ENCODE peak calls at places on chromosomes 6 and 20, in six cellular contexts. One of them, this sample, is unnamed.

GRCh38 chr6:170152989-170153388 is 137.9 kb downstream of the DLL1 start:
- DNase-seq in psoas muscle: no peak
- DNase-seq in sigmoid colon: no peak
- DNase-seq in OCI-LY7: no peak
- DNase-seq in mesenchymal stem cell: no peak
- DNase-seq in neural progenitor cell: peak
- DNase-seq in this sample: no peak

GRCh38 chr6:11460837-11461661 is 76.5 kb upstream of the TMEM170B start:
- DNase-seq in psoas muscle: no peak
- DNase-seq in sigmoid colon: no peak
- DNase-seq in OCI-LY7: peak
- DNase-seq in mesenchymal stem cell: no peak
- DNase-seq in neural progenitor cell: no peak
- DNase-seq in this sample: no peak

GRCh38 chr6:155534678-155535077 is 79.0 kb upstream of the NOX3 start:
- DNase-seq in psoas muscle: no peak
- DNase-seq in sigmoid colon: no peak
- DNase-seq in OCI-LY7: no peak
- DNase-seq in mesenchymal stem cell: no peak
- DNase-seq in neural progenitor cell: no peak
- DNase-seq in this sample: no peak

GRCh38 chr20:20233041-20233514 is 134.8 kb upstream of the INSM1 start:
- DNase-seq in psoas muscle: no peak
- DNase-seq in sigmoid colon: no peak
- DNase-seq in OCI-LY7: no peak
- DNase-seq in mesenchymal stem cell: no peak
- DNase-seq in neural progenitor cell: no peak
- DNase-seq in this sample: no peak

GRCh38 chr6:31143148-31143547 is 4.3 kb upstream of the PSORS1C2 start:
- DNase-seq in psoas muscle: peak
- DNase-seq in sigmoid colon: peak
- DNase-seq in OCI-LY7: no peak
- DNase-seq in mesenchymal stem cell: peak
- DNase-seq in neural progenitor cell: peak
- DNase-seq in this sample: peak

GRCh38 chr20:17757496-17757895 is 57.7 kb downstream of the BANF2 start:
- DNase-seq in psoas muscle: no peak
- DNase-seq in sigmoid colon: no peak
- DNase-seq in OCI-LY7: no peak
- DNase-seq in mesenchymal stem cell: no peak
- DNase-seq in neural progenitor cell: no peak
- DNase-seq in this sample: no peak

GRCh38 chr6:37765182-37765780 is 54.2 kb upstream of the ZFAND3 start:
- DNase-seq in psoas muscle: no peak
- DNase-seq in sigmoid colon: no peak
- DNase-seq in OCI-LY7: no peak
- DNase-seq in mesenchymal stem cell: no peak
- DNase-seq in neural progenitor cell: no peak
- DNase-seq in this sample: no peak

GRCh38 chr6:156650896-156651295 is 126.3 kb upstream of the ARID1B start:
- DNase-seq in psoas muscle: no peak
- DNase-seq in sigmoid colon: no peak
- DNase-seq in OCI-LY7: no peak
- DNase-seq in mesenchymal stem cell: no peak
- DNase-seq in neural progenitor cell: no peak
- DNase-seq in this sample: no peak

GRCh38 chr20:45138451-45139300 is 14.4 kb upstream of the WFDC12 start:
- DNase-seq in psoas muscle: peak
- DNase-seq in sigmoid colon: no peak
- DNase-seq in OCI-LY7: peak
- DNase-seq in mesenchymal stem cell: no peak
- DNase-seq in neural progenitor cell: peak
- DNase-seq in this sample: no peak

GRCh38 chr6:44061375-44062104 is 65.7 kb downstream of the MRPL14 start:
- DNase-seq in psoas muscle: no peak
- DNase-seq in sigmoid colon: no peak
- DNase-seq in OCI-LY7: no peak
- DNase-seq in mesenchymal stem cell: peak
- DNase-seq in neural progenitor cell: no peak
- DNase-seq in this sample: no peak

GRCh38 chr6:82365011-82365751 is 1.6 kb downstream of the TPBG start:
- DNase-seq in psoas muscle: peak
- DNase-seq in sigmoid colon: no peak
- DNase-seq in OCI-LY7: no peak
- DNase-seq in mesenchymal stem cell: peak
- DNase-seq in neural progenitor cell: peak
- DNase-seq in this sample: no peak

GRCh38 chr20:10217517-10218410 is 866 bp upstream of the SNAP25 start:
- DNase-seq in psoas muscle: no peak
- DNase-seq in sigmoid colon: peak
- DNase-seq in OCI-LY7: no peak
- DNase-seq in mesenchymal stem cell: peak
- DNase-seq in neural progenitor cell: peak
- DNase-seq in this sample: peak

GRCh38 chr20:47677314-47678129 is 107.8 kb downstream of the SULF2 start:
- DNase-seq in psoas muscle: no peak
- DNase-seq in sigmoid colon: no peak
- DNase-seq in OCI-LY7: peak
- DNase-seq in mesenchymal stem cell: peak
- DNase-seq in neural progenitor cell: peak
- DNase-seq in this sample: no peak

DNA sequence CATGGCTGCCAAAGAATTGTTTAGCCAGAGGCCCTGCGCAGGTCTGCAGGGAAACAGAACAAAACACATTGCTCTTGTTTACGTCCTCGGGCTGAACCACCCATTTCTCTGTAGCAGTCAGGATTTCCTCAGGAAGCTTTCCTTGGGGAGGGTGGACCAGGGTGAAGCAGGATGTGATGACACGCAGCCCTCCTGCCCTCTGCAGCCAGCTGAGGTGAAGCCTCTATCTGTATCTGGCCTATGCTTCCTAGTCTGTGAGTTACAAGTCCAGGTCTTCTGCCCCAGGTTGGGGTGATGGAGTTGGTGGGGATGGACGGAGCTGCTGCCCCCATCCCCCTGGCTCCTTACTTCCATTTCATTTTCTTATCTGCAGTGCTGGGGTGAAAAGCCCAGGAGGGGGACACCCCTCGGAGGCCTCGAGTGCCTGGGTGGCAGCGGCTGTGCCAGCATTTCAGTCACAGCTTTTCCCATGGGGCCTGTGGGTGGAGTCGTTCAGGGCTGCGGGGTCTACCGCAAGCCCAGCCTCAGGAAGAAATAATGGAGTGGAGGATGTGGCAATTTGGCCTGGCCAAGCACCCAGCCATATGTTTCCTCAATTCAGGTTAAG is 24.9 kb downstream of the SASH1 start:
- DNase-seq in psoas muscle: peak
- DNase-seq in sigmoid colon: peak
- DNase-seq in OCI-LY7: no peak
- DNase-seq in mesenchymal stem cell: peak
- DNase-seq in neural progenitor cell: peak
- DNase-seq in this sample: no peak
- H3K27ac ChIP-seq in psoas muscle: peak
- H3K27ac ChIP-seq in sigmoid colon: peak
- H3K27ac ChIP-seq in OCI-LY7: no peak
- H3K27ac ChIP-seq in mesenchymal stem cell: no peak
- H3K27ac ChIP-seq in neural progenitor cell: no peak
- H3K27ac ChIP-seq in this sample: peak

GRCh38 chr20:57688864-57689263 is 21.0 kb downstream of the PMEPA1 start:
- DNase-seq in psoas muscle: peak
- DNase-seq in sigmoid colon: no peak
- DNase-seq in OCI-LY7: no peak
- DNase-seq in mesenchymal stem cell: no peak
- DNase-seq in neural progenitor cell: no peak
- DNase-seq in this sample: no peak
- H3K4me3 ChIP-seq in psoas muscle: peak
- H3K4me3 ChIP-seq in sigmoid colon: no peak
- H3K4me3 ChIP-seq in OCI-LY7: no peak
- H3K4me3 ChIP-seq in mesenchymal stem cell: peak
- H3K4me3 ChIP-seq in neural progenitor cell: no peak
- H3K4me3 ChIP-seq in this sample: peak

GRCh38 chr20:32027653-32028052 is 17.4 kb downstream of the CCM2L start:
- DNase-seq in psoas muscle: no peak
- DNase-seq in sigmoid colon: no peak
- DNase-seq in OCI-LY7: no peak
- DNase-seq in mesenchymal stem cell: no peak
- DNase-seq in neural progenitor cell: no peak
- DNase-seq in this sample: no peak

GRCh38 chr20:32034581-32035397 is 17.3 kb upstream of the HCK start:
- DNase-seq in psoas muscle: no peak
- DNase-seq in sigmoid colon: no peak
- DNase-seq in OCI-LY7: peak
- DNase-seq in mesenchymal stem cell: peak
- DNase-seq in neural progenitor cell: peak
- DNase-seq in this sample: no peak

GRCh38 chr20:32029561-32029960 is 19.3 kb downstream of the CCM2L start:
- DNase-seq in psoas muscle: no peak
- DNase-seq in sigmoid colon: no peak
- DNase-seq in OCI-LY7: no peak
- DNase-seq in mesenchymal stem cell: no peak
- DNase-seq in neural progenitor cell: no peak
- DNase-seq in this sample: no peak

GRCh38 chr20:32028647-32029372 is 18.6 kb downstream of the CCM2L start:
- DNase-seq in psoas muscle: no peak
- DNase-seq in sigmoid colon: no peak
- DNase-seq in OCI-LY7: no peak
- DNase-seq in mesenchymal stem cell: peak
- DNase-seq in neural progenitor cell: peak
- DNase-seq in this sample: no peak

GRCh38 chr20:32031007-32031958 is 20.8 kb upstream of the HCK start:
- DNase-seq in psoas muscle: peak
- DNase-seq in sigmoid colon: peak
- DNase-seq in OCI-LY7: peak
- DNase-seq in mesenchymal stem cell: peak
- DNase-seq in neural progenitor cell: peak
- DNase-seq in this sample: peak
- H3K27ac ChIP-seq in psoas muscle: no peak
- H3K27ac ChIP-seq in sigmoid colon: no peak
- H3K27ac ChIP-seq in OCI-LY7: no peak
- H3K27ac ChIP-seq in mesenchymal stem cell: no peak
- H3K27ac ChIP-seq in neural progenitor cell: no peak
- H3K27ac ChIP-seq in this sample: no peak

DNA sequence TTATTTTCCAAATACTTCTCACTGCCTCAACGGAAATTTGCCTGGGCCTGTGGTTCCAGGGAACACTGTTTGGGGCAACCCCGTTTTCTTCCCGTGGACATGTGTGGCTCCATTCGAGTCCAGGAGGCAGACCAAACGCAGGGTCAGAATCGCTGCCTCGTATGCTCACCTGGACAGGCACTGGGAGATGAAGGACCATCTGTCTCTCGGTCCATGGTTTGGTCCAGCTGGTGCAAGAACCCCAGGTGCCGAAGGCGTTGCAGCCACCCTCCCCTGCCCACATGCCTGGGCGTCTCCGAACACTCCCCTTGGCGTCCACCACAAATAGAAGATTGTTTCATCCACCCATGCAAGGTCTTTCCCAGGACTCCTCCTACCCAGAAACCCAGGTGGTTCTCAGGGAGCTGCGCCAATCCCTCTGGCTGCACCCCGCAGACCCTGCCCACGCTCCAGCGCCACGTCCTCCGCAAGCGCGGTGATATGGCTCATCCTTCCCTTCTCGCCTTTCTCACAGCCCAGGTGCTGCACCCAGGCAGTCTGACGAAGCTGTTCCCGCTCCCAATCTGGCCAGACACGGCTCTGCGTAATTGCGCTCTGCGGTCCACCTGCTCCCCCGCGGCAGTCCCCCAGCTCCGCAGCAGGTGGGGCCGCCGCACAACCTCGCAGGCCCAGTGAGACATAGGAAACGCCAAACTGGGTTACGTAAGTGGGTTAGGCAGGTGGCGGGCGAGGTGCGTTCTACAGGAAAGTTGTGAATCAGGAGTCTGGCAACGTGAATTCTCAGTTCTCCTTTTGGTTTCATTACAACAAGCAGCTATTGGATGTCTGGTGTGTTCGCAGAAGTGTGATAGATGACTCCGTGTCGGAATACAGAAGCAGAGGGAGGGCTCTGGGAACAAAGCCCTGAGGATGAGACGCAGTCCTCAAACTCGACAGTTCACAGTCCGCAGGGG is 146.2 kb upstream of the ECI2 start:
- DNase-seq in psoas muscle: peak
- DNase-seq in sigmoid colon: peak
- DNase-seq in OCI-LY7: peak
- DNase-seq in mesenchymal stem cell: peak
- DNase-seq in neural progenitor cell: peak
- DNase-seq in this sample: no peak
- H3K4me3 ChIP-seq in psoas muscle: peak
- H3K4me3 ChIP-seq in sigmoid colon: peak
- H3K4me3 ChIP-seq in OCI-LY7: no peak
- H3K4me3 ChIP-seq in mesenchymal stem cell: peak
- H3K4me3 ChIP-seq in neural progenitor cell: peak
- H3K4me3 ChIP-seq in this sample: peak

DNA sequence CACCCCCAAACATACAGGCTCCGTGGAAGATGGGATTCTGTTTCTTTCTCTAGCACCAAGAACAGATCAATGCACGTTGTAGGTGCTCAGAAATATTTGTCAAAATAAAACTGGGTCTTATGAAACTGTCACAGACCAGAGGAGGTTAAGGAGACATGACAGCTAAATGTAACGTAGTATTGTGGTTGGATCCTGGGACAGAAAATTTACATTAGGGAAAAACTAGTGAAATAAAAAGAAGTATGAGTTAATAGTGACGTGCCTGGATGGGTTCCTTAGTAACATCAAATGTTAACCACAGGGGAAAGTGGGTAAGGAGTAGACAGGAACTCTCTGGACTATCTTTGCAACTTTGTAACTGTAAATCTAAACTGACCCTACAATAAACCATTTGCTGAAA is 31.5 kb downstream of the NOL4L start:
- DNase-seq in psoas muscle: no peak
- DNase-seq in sigmoid colon: no peak
- DNase-seq in OCI-LY7: no peak
- DNase-seq in mesenchymal stem cell: no peak
- DNase-seq in neural progenitor cell: no peak
- DNase-seq in this sample: no peak
- H3K27ac ChIP-seq in psoas muscle: no peak
- H3K27ac ChIP-seq in sigmoid colon: no peak
- H3K27ac ChIP-seq in OCI-LY7: no peak
- H3K27ac ChIP-seq in mesenchymal stem cell: no peak
- H3K27ac ChIP-seq in neural progenitor cell: no peak
- H3K27ac ChIP-seq in this sample: no peak

DNA sequence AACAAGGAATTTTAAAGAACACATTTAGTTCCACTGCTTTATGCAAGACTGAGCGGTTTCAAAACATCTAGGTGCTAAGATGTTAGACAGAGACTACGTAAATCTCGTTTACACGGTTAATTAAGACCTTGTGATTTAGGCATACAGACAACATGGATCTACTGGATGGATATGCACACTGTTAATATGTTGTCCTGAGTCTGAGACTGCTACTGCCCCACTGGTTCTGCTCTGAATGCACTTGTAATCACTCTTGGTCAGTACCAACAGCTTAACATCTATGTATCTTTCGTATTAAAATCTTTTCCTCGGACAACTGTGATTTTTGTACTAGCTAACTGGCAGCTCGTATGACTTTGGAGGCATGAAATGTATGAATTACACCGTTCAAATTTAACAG is 3.1 kb downstream of the MAN1A1 start:
- DNase-seq in psoas muscle: no peak
- DNase-seq in sigmoid colon: no peak
- DNase-seq in OCI-LY7: peak
- DNase-seq in mesenchymal stem cell: peak
- DNase-seq in neural progenitor cell: no peak
- DNase-seq in this sample: no peak
- H3K4me3 ChIP-seq in psoas muscle: peak
- H3K4me3 ChIP-seq in sigmoid colon: peak
- H3K4me3 ChIP-seq in OCI-LY7: peak
- H3K4me3 ChIP-seq in mesenchymal stem cell: peak
- H3K4me3 ChIP-seq in neural progenitor cell: no peak
- H3K4me3 ChIP-seq in this sample: peak